ENCODE peak calls at places on chromosomes 12 and 14, in eight cellular contexts. One of them, this sample, is unnamed.

GRCh38 chr14:21068521-21069387 is 1.4 kb upstream of the ARHGEF40 start:
- DNase-seq in upper lobe of right lung: no peak
- DNase-seq in coronary artery: no peak
- DNase-seq in left ventricle myocardium inferior: peak; percentile 47
- DNase-seq in cardiac muscle cell: peak; percentile 63
- DNase-seq in fibroblast of lung: peak; percentile 61
- DNase-seq in upper lobe of left lung: peak; percentile 67
- DNase-seq in CD4-positive, alpha-beta memory T cell: peak; percentile 70
- DNase-seq in this sample: no peak

GRCh38 chr14:23052182-23052623 is 5.1 kb downstream of the CDH24 start:
- DNase-seq in upper lobe of right lung: no peak
- DNase-seq in coronary artery: no peak
- DNase-seq in left ventricle myocardium inferior: no peak
- DNase-seq in cardiac muscle cell: no peak
- DNase-seq in fibroblast of lung: no peak
- DNase-seq in upper lobe of left lung: no peak
- DNase-seq in CD4-positive, alpha-beta memory T cell: no peak
- DNase-seq in this sample: no peak

GRCh38 chr14:91063119-91063518 is 2.7 kb upstream of the RPS6KA5 start:
- DNase-seq in upper lobe of right lung: no peak
- DNase-seq in coronary artery: no peak
- DNase-seq in left ventricle myocardium inferior: no peak
- DNase-seq in cardiac muscle cell: peak; percentile 6
- DNase-seq in fibroblast of lung: no peak
- DNase-seq in upper lobe of left lung: no peak
- DNase-seq in CD4-positive, alpha-beta memory T cell: peak; percentile 65
- DNase-seq in this sample: no peak

GRCh38 chr12:106248849-106249371 is 1.1 kb upstream of the CKAP4 start:
- DNase-seq in upper lobe of right lung: no peak
- DNase-seq in coronary artery: no peak
- DNase-seq in left ventricle myocardium inferior: no peak
- DNase-seq in cardiac muscle cell: peak; percentile 54
- DNase-seq in fibroblast of lung: peak; percentile 34
- DNase-seq in upper lobe of left lung: peak; percentile 64
- DNase-seq in CD4-positive, alpha-beta memory T cell: peak; percentile 66
- DNase-seq in this sample: no peak

GRCh38 chr12:122097641-122098364 is 19.2 kb downstream of the MLXIP start:
- DNase-seq in upper lobe of right lung: peak; percentile 86
- DNase-seq in coronary artery: no peak
- DNase-seq in left ventricle myocardium inferior: peak; percentile 60
- DNase-seq in cardiac muscle cell: peak; percentile 87
- DNase-seq in fibroblast of lung: peak; percentile 67
- DNase-seq in upper lobe of left lung: peak; percentile 84
- DNase-seq in CD4-positive, alpha-beta memory T cell: no peak
- DNase-seq in this sample: no peak

GRCh38 chr14:99744199-99744872 is 48.9 kb upstream of the EML1 start:
- DNase-seq in upper lobe of right lung: no peak
- DNase-seq in coronary artery: no peak
- DNase-seq in left ventricle myocardium inferior: no peak
- DNase-seq in cardiac muscle cell: no peak
- DNase-seq in fibroblast of lung: no peak
- DNase-seq in upper lobe of left lung: no peak
- DNase-seq in CD4-positive, alpha-beta memory T cell: no peak
- DNase-seq in this sample: no peak

GRCh38 chr14:102050625-102051024 is 36.2 kb downstream of the HSP90AA1 start:
- DNase-seq in upper lobe of right lung: no peak
- DNase-seq in coronary artery: no peak
- DNase-seq in left ventricle myocardium inferior: no peak
- DNase-seq in cardiac muscle cell: no peak
- DNase-seq in fibroblast of lung: peak; percentile 77
- DNase-seq in upper lobe of left lung: no peak
- DNase-seq in CD4-positive, alpha-beta memory T cell: no peak
- DNase-seq in this sample: no peak

GRCh38 chr14:98840076-98840475 is 431.9 kb downstream of the BCL11B start:
- DNase-seq in upper lobe of right lung: no peak
- DNase-seq in coronary artery: no peak
- DNase-seq in left ventricle myocardium inferior: no peak
- DNase-seq in cardiac muscle cell: no peak
- DNase-seq in fibroblast of lung: no peak
- DNase-seq in upper lobe of left lung: no peak
- DNase-seq in CD4-positive, alpha-beta memory T cell: no peak
- DNase-seq in this sample: no peak

GRCh38 chr12:4388662-4389061 is 9.2 kb upstream of the FGF23 start:
- DNase-seq in upper lobe of right lung: no peak
- DNase-seq in coronary artery: no peak
- DNase-seq in left ventricle myocardium inferior: no peak
- DNase-seq in cardiac muscle cell: no peak
- DNase-seq in fibroblast of lung: no peak
- DNase-seq in upper lobe of left lung: no peak
- DNase-seq in CD4-positive, alpha-beta memory T cell: no peak
- DNase-seq in this sample: no peak

GRCh38 chr14:23360496-23360895 is 4.5 kb downstream of the EFS start:
- DNase-seq in upper lobe of right lung: no peak
- DNase-seq in coronary artery: peak; percentile 46
- DNase-seq in left ventricle myocardium inferior: no peak
- DNase-seq in cardiac muscle cell: no peak
- DNase-seq in fibroblast of lung: no peak
- DNase-seq in upper lobe of left lung: no peak
- DNase-seq in CD4-positive, alpha-beta memory T cell: no peak
- DNase-seq in this sample: no peak

GRCh38 chr12:48302161-48302896 is 48.4 kb downstream of the ZNF641 start:
- DNase-seq in upper lobe of right lung: no peak
- DNase-seq in coronary artery: no peak
- DNase-seq in left ventricle myocardium inferior: no peak
- DNase-seq in cardiac muscle cell: no peak
- DNase-seq in fibroblast of lung: no peak
- DNase-seq in upper lobe of left lung: no peak
- DNase-seq in CD4-positive, alpha-beta memory T cell: no peak
- DNase-seq in this sample: no peak

GRCh38 chr12:71456316-71456715 is 16.7 kb downstream of the LGR5 start:
- DNase-seq in upper lobe of right lung: no peak
- DNase-seq in coronary artery: no peak
- DNase-seq in left ventricle myocardium inferior: no peak
- DNase-seq in cardiac muscle cell: no peak
- DNase-seq in fibroblast of lung: no peak
- DNase-seq in upper lobe of left lung: no peak
- DNase-seq in CD4-positive, alpha-beta memory T cell: no peak
- DNase-seq in this sample: no peak

GRCh38 chr12:4701863-4702262 is 18.3 kb upstream of the GALNT8 start:
- DNase-seq in upper lobe of right lung: no peak
- DNase-seq in coronary artery: no peak
- DNase-seq in left ventricle myocardium inferior: no peak
- DNase-seq in cardiac muscle cell: no peak
- DNase-seq in fibroblast of lung: no peak
- DNase-seq in upper lobe of left lung: no peak
- DNase-seq in CD4-positive, alpha-beta memory T cell: no peak
- DNase-seq in this sample: no peak

GRCh38 chr14:89519000-89519399 is 102.0 kb upstream of the FOXN3 start:
- DNase-seq in upper lobe of right lung: no peak
- DNase-seq in coronary artery: no peak
- DNase-seq in left ventricle myocardium inferior: no peak
- DNase-seq in cardiac muscle cell: peak; percentile 23
- DNase-seq in fibroblast of lung: peak; percentile 84
- DNase-seq in upper lobe of left lung: no peak
- DNase-seq in CD4-positive, alpha-beta memory T cell: no peak
- DNase-seq in this sample: no peak

GRCh38 chr14:89521988-89522387 is 105.0 kb upstream of the FOXN3 start:
- DNase-seq in upper lobe of right lung: no peak
- DNase-seq in coronary artery: no peak
- DNase-seq in left ventricle myocardium inferior: no peak
- DNase-seq in cardiac muscle cell: no peak
- DNase-seq in fibroblast of lung: no peak
- DNase-seq in upper lobe of left lung: no peak
- DNase-seq in CD4-positive, alpha-beta memory T cell: no peak
- DNase-seq in this sample: no peak

DNA sequence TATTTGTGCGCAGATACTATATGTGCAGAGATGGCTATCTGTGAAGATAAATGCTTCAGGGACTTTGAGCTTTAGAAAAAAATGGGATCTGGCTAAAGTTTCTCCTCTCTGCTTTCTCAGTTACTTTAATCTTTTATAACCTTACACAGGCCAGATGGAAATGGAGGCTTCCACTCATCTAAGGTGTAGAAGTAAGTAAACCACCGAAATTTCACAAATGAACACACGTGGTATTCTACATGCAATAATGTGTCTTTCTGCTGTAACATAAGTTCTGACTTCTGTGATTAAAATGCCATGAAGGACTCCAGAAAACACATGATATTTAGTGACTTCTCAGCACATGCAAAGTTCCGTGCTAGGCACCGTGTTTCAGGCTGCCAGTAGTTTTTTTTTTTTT is 99.1 kb upstream of the FOXN3 start:
- DNase-seq in upper lobe of right lung: no peak
- DNase-seq in coronary artery: no peak
- DNase-seq in left ventricle myocardium inferior: no peak
- DNase-seq in cardiac muscle cell: no peak
- DNase-seq in fibroblast of lung: no peak
- DNase-seq in upper lobe of left lung: no peak
- DNase-seq in CD4-positive, alpha-beta memory T cell: no peak
- DNase-seq in this sample: no peak
- H3K27ac ChIP-seq in upper lobe of right lung: no peak overlapping the region
- H3K27ac ChIP-seq in coronary artery: no peak overlapping the region
- H3K27ac ChIP-seq in left ventricle myocardium inferior: no peak overlapping the region
- H3K27ac ChIP-seq in cardiac muscle cell: no peak overlapping the region
- H3K27ac ChIP-seq in fibroblast of lung: no peak overlapping the region
- H3K27ac ChIP-seq in upper lobe of left lung: no peak overlapping the region
- H3K27ac ChIP-seq in CD4-positive, alpha-beta memory T cell: no peak overlapping the region
- H3K27ac ChIP-seq in this sample: no peak overlapping the region

GRCh38 chr12:3231399-3231876 is 154.3 kb downstream of the TSPAN9 start:
- DNase-seq in upper lobe of right lung: no peak
- DNase-seq in coronary artery: no peak
- DNase-seq in left ventricle myocardium inferior: no peak
- DNase-seq in cardiac muscle cell: no peak
- DNase-seq in fibroblast of lung: no peak
- DNase-seq in upper lobe of left lung: no peak
- DNase-seq in CD4-positive, alpha-beta memory T cell: no peak
- DNase-seq in this sample: no peak
- H3K27ac ChIP-seq in upper lobe of right lung: no peak overlapping the region
- H3K27ac ChIP-seq in coronary artery: no peak overlapping the region
- H3K27ac ChIP-seq in left ventricle myocardium inferior: peak overlapping the region; percentile 96
- H3K27ac ChIP-seq in cardiac muscle cell: peak overlapping the region; percentile 66
- H3K27ac ChIP-seq in fibroblast of lung: no peak overlapping the region
- H3K27ac ChIP-seq in upper lobe of left lung: no peak overlapping the region
- H3K27ac ChIP-seq in CD4-positive, alpha-beta memory T cell: no peak overlapping the region
- H3K27ac ChIP-seq in this sample: no peak overlapping the region

GRCh38 chr12:109580684-109581333 is 7.2 kb downstream of the MVK start:
- DNase-seq in upper lobe of right lung: no peak
- DNase-seq in coronary artery: no peak
- DNase-seq in left ventricle myocardium inferior: no peak
- DNase-seq in cardiac muscle cell: no peak
- DNase-seq in fibroblast of lung: no peak
- DNase-seq in upper lobe of left lung: no peak
- DNase-seq in CD4-positive, alpha-beta memory T cell: no peak
- DNase-seq in this sample: no peak

GRCh38 chr12:109582636-109583035 is 9.0 kb downstream of the MVK start:
- DNase-seq in upper lobe of right lung: peak; percentile 92
- DNase-seq in coronary artery: no peak
- DNase-seq in left ventricle myocardium inferior: peak; percentile 56
- DNase-seq in cardiac muscle cell: no peak
- DNase-seq in fibroblast of lung: no peak
- DNase-seq in upper lobe of left lung: peak; percentile 91
- DNase-seq in CD4-positive, alpha-beta memory T cell: no peak
- DNase-seq in this sample: no peak

GRCh38 chr12:109581334-109581691 is 7.7 kb downstream of the MVK start:
- DNase-seq in upper lobe of right lung: no peak
- DNase-seq in coronary artery: no peak
- DNase-seq in left ventricle myocardium inferior: no peak
- DNase-seq in cardiac muscle cell: no peak
- DNase-seq in fibroblast of lung: no peak
- DNase-seq in upper lobe of left lung: no peak
- DNase-seq in CD4-positive, alpha-beta memory T cell: no peak
- DNase-seq in this sample: no peak

GRCh38 chr12:109580272-109580671 is 6.7 kb downstream of the MVK start:
- DNase-seq in upper lobe of right lung: no peak
- DNase-seq in coronary artery: no peak
- DNase-seq in left ventricle myocardium inferior: no peak
- DNase-seq in cardiac muscle cell: no peak
- DNase-seq in fibroblast of lung: no peak
- DNase-seq in upper lobe of left lung: no peak
- DNase-seq in CD4-positive, alpha-beta memory T cell: no peak
- DNase-seq in this sample: no peak

DNA sequence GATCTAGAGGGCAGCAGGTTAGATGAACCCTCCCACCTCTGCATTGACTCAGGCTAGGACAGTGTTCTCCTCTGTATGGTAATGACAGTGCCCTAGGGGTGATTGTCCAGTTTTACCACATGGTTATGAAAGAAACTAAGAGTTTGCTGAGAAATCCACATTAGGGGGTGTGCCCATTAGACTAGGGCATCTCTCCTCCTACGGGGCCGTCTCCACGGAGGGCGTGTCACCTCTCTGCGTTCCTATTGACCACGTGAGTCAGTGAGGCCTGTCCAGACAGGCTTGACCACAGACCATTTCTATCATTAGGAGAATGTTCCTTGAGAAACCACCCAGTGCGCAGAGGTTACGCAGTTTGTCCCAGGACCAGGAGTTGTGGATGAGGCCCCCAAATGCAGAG is 8.3 kb downstream of the MVK start:
- DNase-seq in upper lobe of right lung: no peak
- DNase-seq in coronary artery: no peak
- DNase-seq in left ventricle myocardium inferior: no peak
- DNase-seq in cardiac muscle cell: peak; percentile 37
- DNase-seq in fibroblast of lung: peak; percentile 66
- DNase-seq in upper lobe of left lung: peak; percentile 52
- DNase-seq in CD4-positive, alpha-beta memory T cell: no peak
- DNase-seq in this sample: peak; percentile 58
- H3K27ac ChIP-seq in upper lobe of right lung: no peak overlapping the region
- H3K27ac ChIP-seq in coronary artery: no peak overlapping the region
- H3K27ac ChIP-seq in left ventricle myocardium inferior: no peak overlapping the region
- H3K27ac ChIP-seq in cardiac muscle cell: no peak overlapping the region
- H3K27ac ChIP-seq in fibroblast of lung: no peak overlapping the region
- H3K27ac ChIP-seq in upper lobe of left lung: peak overlapping the region; percentile 64
- H3K27ac ChIP-seq in CD4-positive, alpha-beta memory T cell: no peak overlapping the region
- H3K27ac ChIP-seq in this sample: peak overlapping the region; percentile 79

GRCh38 chr12:124696689-124697476 is 129.5 kb upstream of the NCOR2 start:
- DNase-seq in upper lobe of right lung: no peak
- DNase-seq in coronary artery: no peak
- DNase-seq in left ventricle myocardium inferior: no peak
- DNase-seq in cardiac muscle cell: peak; percentile 21
- DNase-seq in fibroblast of lung: no peak
- DNase-seq in upper lobe of left lung: no peak
- DNase-seq in CD4-positive, alpha-beta memory T cell: no peak
- DNase-seq in this sample: no peak

GRCh38 chr12:124695861-124696260 is 128.4 kb upstream of the NCOR2 start:
- DNase-seq in upper lobe of right lung: no peak
- DNase-seq in coronary artery: no peak
- DNase-seq in left ventricle myocardium inferior: peak; percentile 66
- DNase-seq in cardiac muscle cell: no peak
- DNase-seq in fibroblast of lung: no peak
- DNase-seq in upper lobe of left lung: no peak
- DNase-seq in CD4-positive, alpha-beta memory T cell: no peak
- DNase-seq in this sample: no peak

GRCh38 chr12:124698998-124699305 is 131.5 kb upstream of the NCOR2 start:
- DNase-seq in upper lobe of right lung: no peak
- DNase-seq in coronary artery: no peak
- DNase-seq in left ventricle myocardium inferior: no peak
- DNase-seq in cardiac muscle cell: no peak
- DNase-seq in fibroblast of lung: no peak
- DNase-seq in upper lobe of left lung: no peak
- DNase-seq in CD4-positive, alpha-beta memory T cell: no peak
- DNase-seq in this sample: no peak

GRCh38 chr12:124699878-124700277 is 132.5 kb upstream of the NCOR2 start:
- DNase-seq in upper lobe of right lung: peak; percentile 88
- DNase-seq in coronary artery: no peak
- DNase-seq in left ventricle myocardium inferior: no peak
- DNase-seq in cardiac muscle cell: no peak
- DNase-seq in fibroblast of lung: no peak
- DNase-seq in upper lobe of left lung: peak; percentile 88
- DNase-seq in CD4-positive, alpha-beta memory T cell: no peak
- DNase-seq in this sample: no peak

GRCh38 chr12:124698211-124698997 is 131.0 kb upstream of the NCOR2 start:
- DNase-seq in upper lobe of right lung: no peak
- DNase-seq in coronary artery: no peak
- DNase-seq in left ventricle myocardium inferior: no peak
- DNase-seq in cardiac muscle cell: peak; percentile 92
- DNase-seq in fibroblast of lung: no peak
- DNase-seq in upper lobe of left lung: no peak
- DNase-seq in CD4-positive, alpha-beta memory T cell: no peak
- DNase-seq in this sample: no peak
- H3K27ac ChIP-seq in upper lobe of right lung: peak overlapping the region; percentile 84
- H3K27ac ChIP-seq in coronary artery: peak overlapping the region; percentile 69
- H3K27ac ChIP-seq in left ventricle myocardium inferior: peak overlapping the region; percentile 80
- H3K27ac ChIP-seq in cardiac muscle cell: no peak overlapping the region
- H3K27ac ChIP-seq in fibroblast of lung: no peak overlapping the region
- H3K27ac ChIP-seq in upper lobe of left lung: peak overlapping the region; percentile 96
- H3K27ac ChIP-seq in CD4-positive, alpha-beta memory T cell: no peak overlapping the region
- H3K27ac ChIP-seq in this sample: no peak overlapping the region